ENCODE peak calls at places on chromosome 7, in six cellular contexts. G, Z, A, C, H and E are unnamed samples.

GRCh38 chr7:55538538-55538937 is 33.8 kb downstream of the VOPP1 start:
- ATAC-seq in G (no peak), Z (no peak), A (peak; percentile 38), C (no peak), H (peak; percentile 25), E (no peak)

GRCh38 chr7:25031007-25031406 is 51.0 kb upstream of the OSBPL3 start:
- ATAC-seq in G (no peak), Z (no peak), A (no peak), C (no peak), H (no peak), E (no peak)

GRCh38 chr7:149713061-149713730 is 60.2 kb downstream of the ZNF467 start:
- ATAC-seq in G (no peak), Z (no peak), A (no peak), C (no peak), H (no peak), E (no peak)

GRCh38 chr7:1249731-1250130 is 17.1 kb downstream of the UNCX start:
- ATAC-seq in G (no peak), Z (no peak), A (no peak), C (peak; percentile 68), H (no peak), E (no peak)

GRCh38 chr7:86949779-86950260 is 109.6 kb downstream of the ELAPOR2 start:
- ATAC-seq in G (no peak), Z (no peak), A (no peak), C (no peak), H (no peak), E (no peak)

GRCh38 chr7:30068117-30068516 is 39.9 kb downstream of the PLEKHA8 start:
- ATAC-seq in G (peak; percentile 62), Z (no peak), A (no peak), C (no peak), H (peak; percentile 85), E (peak; percentile 92)

GRCh38 chr7:33495207-33495606 is 365.8 kb downstream of the BBS9 start:
- ATAC-seq in G (no peak), Z (no peak), A (peak; percentile 34), C (no peak), H (no peak), E (no peak)

GRCh38 chr7:120865191-120865976 is 7.4 kb upstream of the TSPAN12 start:
- ATAC-seq in G (no peak), Z (no peak), A (no peak), C (no peak), H (no peak), E (no peak)

GRCh38 chr7:101303102-101303701 is 18.4 kb downstream of the IFT22 start:
- ATAC-seq in G (peak; percentile 45), Z (no peak), A (no peak), C (no peak), H (peak; percentile 17), E (no peak)

GRCh38 chr7:22858640-22859561 is 36.3 kb upstream of the TOMM7 start:
- ATAC-seq in G (peak; percentile 35), Z (peak; percentile 63), A (peak; percentile 50), C (no peak), H (peak; percentile 56), E (peak; percentile 15)

GRCh38 chr7:146378196-146378595 is 261.6 kb downstream of the CNTNAP2 start:
- ATAC-seq in G (no peak), Z (no peak), A (no peak), C (no peak), H (no peak), E (no peak)

GRCh38 chr7:37391791-37392672 is 56.6 kb downstream of the ELMO1 start:
- ATAC-seq in G (peak; percentile 56), Z (no peak), A (no peak), C (no peak), H (peak; percentile 63), E (peak; percentile 45)

GRCh38 chr7:75039166-75039565 is 34.4 kb downstream of the RCC1L start:
- ATAC-seq in G (no peak), Z (no peak), A (no peak), C (no peak), H (no peak), E (no peak)

GRCh38 chr7:92250603-92251002 is 4.8 kb downstream of the ANKIB1 start:
- ATAC-seq in G (no peak), Z (no peak), A (no peak), C (no peak), H (no peak), E (no peak)

GRCh38 chr7:92242972-92243371 is 2.7 kb downstream of the KRIT1 start:
- ATAC-seq in G (no peak), Z (no peak), A (no peak), C (no peak), H (no peak), E (no peak)

GRCh38 chr7:92246363-92247101 is 758 bp downstream of the ANKIB1 start:
- ATAC-seq in G (peak; percentile 38), Z (peak; percentile 36), A (peak; percentile 28), C (peak; percentile 46), H (peak; percentile 20), E (peak; percentile 5)

GRCh38 chr7:92244803-92245486 is 769 bp downstream of the KRIT1 start:
- ATAC-seq in G (peak; percentile 23), Z (peak; percentile 11), A (peak; percentile 5), C (peak; percentile 10), H (peak; percentile 10), E (peak; percentile 14)

GRCh38 chr7:92245487-92246362 is at the start of the genes ANKIB1 and KRIT1:
- ATAC-seq in G (peak; percentile 98), Z (peak; percentile 84), A (peak; percentile 78), C (peak; percentile 92), H (peak; percentile 92), E (peak; percentile 91)
- TF ChIP-seq CTCF in G (peak; percentile 10), Z (peak; percentile 4), A (no peak), C (peak; percentile 20), H (peak; percentile 12), E (peak; percentile 36)

GRCh38 chr7:91047636-91048035 is 216.6 kb upstream of the FZD1 start:
- ATAC-seq in G (peak; percentile 18), Z (no peak), A (no peak), C (no peak), H (no peak), E (no peak)
- TF ChIP-seq CTCF in G (no peak), Z (no peak), A (no peak), C (no peak), H (no peak), E (no peak)

GRCh38 chr7:138649506-138649905 is 51.7 kb downstream of the SVOPL start:
- ATAC-seq in G (no peak), Z (no peak), A (no peak), C (no peak), H (no peak), E (no peak)

GRCh38 chr7:138645284-138645683 is 55.9 kb downstream of the SVOPL start:
- ATAC-seq in G (no peak), Z (peak; percentile 72), A (no peak), C (peak; percentile 83), H (no peak), E (no peak)
- TF ChIP-seq CTCF in G (no peak), Z (peak; percentile 32), A (peak; percentile 19), C (peak; percentile 60), H (no peak), E (no peak)

GRCh38 chr7:98400538-98401427 is at the start of gene BAIAP2L1:
- ATAC-seq in G (peak; percentile 98), Z (peak; percentile 95), A (peak; percentile 89), C (peak; percentile 86), H (peak; percentile 98), E (peak; percentile 72)
- TF ChIP-seq CTCF in G (peak; percentile 80), Z (peak; percentile 82), A (peak; percentile 70), C (peak; percentile 94), H (peak; percentile 55), E (no peak)

DNA sequence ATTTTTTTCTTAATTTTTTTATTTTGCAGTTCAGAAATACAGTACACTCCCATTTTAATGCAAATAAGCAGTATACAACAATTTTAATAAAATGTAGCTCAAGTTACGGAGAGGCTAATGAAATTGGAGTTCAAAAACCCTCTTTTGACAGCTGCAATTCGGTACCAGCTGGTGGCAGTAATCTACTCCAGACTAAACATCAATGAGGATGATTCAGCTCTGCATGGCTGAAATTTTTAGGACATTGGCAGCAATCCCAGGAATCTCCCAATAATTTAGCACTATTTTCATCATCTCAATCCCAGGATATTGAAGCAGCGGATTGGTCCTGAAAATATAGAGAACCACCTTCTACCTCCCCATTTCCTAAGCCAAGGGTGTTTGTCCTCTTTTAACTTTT is 278.8 kb downstream of the CACNA2D1 start:
- ATAC-seq in G (no peak), Z (no peak), A (peak; percentile 64), C (no peak), H (no peak), E (peak; percentile 60)
- TF ChIP-seq CTCF in G (no peak), Z (peak; percentile 25), A (peak; percentile 59), C (no peak), H (no peak), E (no peak)

GRCh38 chr7:107021600-107021999 is 22.9 kb upstream of the PRKAR2B start:
- ATAC-seq in G (no peak), Z (no peak), A (no peak), C (no peak), H (no peak), E (no peak)
- TF ChIP-seq CTCF in G (no peak), Z (no peak), A (no peak), C (no peak), H (no peak), E (no peak)

DNA sequence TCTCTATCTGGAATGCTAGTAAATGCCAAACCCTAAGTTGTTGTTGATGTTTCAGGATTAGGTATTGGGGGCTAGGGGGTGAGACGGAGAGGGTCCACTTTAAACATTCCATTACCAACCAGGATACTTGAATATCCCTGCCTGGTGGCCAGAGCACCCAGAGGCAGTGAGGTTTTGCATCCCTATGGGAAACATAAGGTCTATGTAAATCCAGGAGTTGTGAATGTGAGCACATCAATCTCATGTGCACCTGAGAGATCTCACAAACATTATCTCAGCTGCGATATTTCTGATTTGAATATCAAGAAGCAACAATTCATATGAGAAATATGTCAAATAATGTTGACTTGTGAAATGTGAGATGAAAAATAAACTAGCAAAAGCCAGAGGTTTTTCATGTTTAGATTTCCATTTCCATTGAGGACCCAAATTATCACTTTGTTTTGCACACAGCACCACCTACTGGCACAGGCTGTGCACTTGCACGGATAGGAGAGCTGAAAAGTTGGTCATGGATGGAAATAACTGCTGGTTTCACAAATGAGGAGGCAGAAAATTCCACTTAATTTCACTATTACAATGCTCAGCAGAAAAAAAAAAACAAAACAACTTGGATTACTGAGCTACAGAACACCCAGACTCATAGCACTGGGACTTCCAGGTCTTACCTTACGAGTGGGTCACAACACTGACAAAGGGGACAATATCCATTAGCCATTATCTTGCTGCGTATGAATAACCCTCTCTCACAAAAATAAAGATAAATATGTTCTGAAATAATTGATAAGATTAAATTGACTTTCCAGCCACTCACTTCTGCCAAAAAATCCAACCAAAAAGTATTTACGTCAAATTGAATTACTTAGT is 129.0 kb downstream of the PKD1L1 start:
- ATAC-seq in G (peak; percentile 78), Z (peak; percentile 82), A (peak; percentile 78), C (peak; percentile 83), H (peak; percentile 95), E (no peak)
- TF ChIP-seq CTCF in G (peak; percentile 92), Z (peak; percentile 96), A (peak; percentile 97), C (peak; percentile 91), H (peak; percentile 76), E (peak; percentile 90)